ENCODE peak calls at places on chromosome 11, in five cellular contexts. Q is NCI-H1436; S is upper lobe of right lung; R is activated effector memory CD4-positive, alpha-beta T cell treated with anti-CD3 and anti-CD28 coated beads, Interleukin-2, amount 50 U/mL, for 16 hours; I is NAMALWA. Y is an unnamed sample.

GRCh38 chr11:66852466-66853241 is 4.2 kb upstream of the LRFN4 start:
- DNase-seq in I (no peak), S (peak; percentile 59), R (peak; percentile 53), Q (no peak), Y (no peak)

GRCh38 chr11:112961751-112962747 is 829 bp downstream of the NCAM1 start:
- DNase-seq in R (no peak), I (no peak), Q (peak; percentile 58), S (peak; percentile 63), Y (peak; percentile 34)

GRCh38 chr11:64804346-64805210 is 1.6 kb upstream of the MAP4K2 start:
- DNase-seq in I (peak; percentile 47), Q (no peak), R (no peak), S (no peak), Y (no peak)

GRCh38 chr11:102950622-102951081 is 4.9 kb downstream of the MMP13 start:
- DNase-seq in Q (no peak), S (no peak), I (no peak), R (no peak), Y (no peak)

GRCh38 chr11:16807306-16807705 is 68.9 kb downstream of the C11orf58 start:
- DNase-seq in Q (no peak), I (no peak), R (no peak), S (no peak), Y (no peak)

GRCh38 chr11:88801484-88802123 is 264.2 kb downstream of the GRM5 start:
- DNase-seq in Q (no peak), I (no peak), S (no peak), R (no peak), Y (no peak)

GRCh38 chr11:72039108-72039850 is 40.6 kb downstream of the IL18BP start:
- DNase-seq in R (no peak), I (peak; percentile 61), Q (no peak), S (peak; percentile 82), Y (peak; percentile 66)

GRCh38 chr11:75233688-75234295 is 6.8 kb upstream of the TPBGL start:
- DNase-seq in I (peak; percentile 41), S (no peak), Q (no peak), R (peak; percentile 51), Y (no peak)

GRCh38 chr11:68690671-68691401 is 6.5 kb downstream of the GAL start:
- DNase-seq in R (peak; percentile 64), S (no peak), Q (no peak), I (peak; percentile 15), Y (no peak)

GRCh38 chr11:96384156-96384555 is 5.6 kb downstream of the CCDC82 start:
- DNase-seq in Q (peak; percentile 18), R (no peak), S (no peak), I (no peak), Y (no peak)

GRCh38 chr11:28133146-28133545 is 25.0 kb downstream of the METTL15 start:
- DNase-seq in R (no peak), S (no peak), Q (no peak), I (no peak), Y (no peak)